ENCODE peak calls at places on chromosomes 13 and 19, in four cellular contexts. W is adrenal gland; K is CD4-positive, alpha-beta T cell; P is OCI-LY7. H is an unnamed sample.

GRCh38 chr19:21498651-21499050 is 6.8 kb upstream of the ZNF429 start:
- DNase-seq in W (no peak), K (no peak), P (no peak), H (no peak)

GRCh38 chr13:48542581-48543341 is 9.9 kb upstream of the RCBTB2 start:
- DNase-seq in W (peak), K (no peak), P (peak), H (peak)

GRCh38 chr19:18558202-18558555 is 509 bp downstream of the KXD1 start:
- DNase-seq in W (no peak), K (no peak), P (no peak), H (no peak)

GRCh38 chr13:59677966-59678814 is 485.5 kb downstream of the DIAPH3 start:
- DNase-seq in W (no peak), K (no peak), P (peak), H (no peak)

GRCh38 chr19:32966750-32967149 is 5.0 kb downstream of the CEP89 start:
- DNase-seq in W (no peak), K (no peak), P (no peak), H (no peak)

GRCh38 chr13:23558675-23559536 is 11.3 kb upstream of the TNFRSF19 start:
- DNase-seq in W (peak), K (no peak), P (no peak), H (peak)

GRCh38 chr19:13078897-13079541 is 23.6 kb downstream of the LYL1 start:
- DNase-seq in W (no peak), K (no peak), P (no peak), H (peak)

GRCh38 chr19:9782282-9782681 is 13.7 kb upstream of the ZNF846 start:
- DNase-seq in W (no peak), K (no peak), P (no peak), H (no peak)

GRCh38 chr19:4068058-4068966 is 1.6 kb upstream of the ZBTB7A start:
- DNase-seq in W (no peak), K (no peak), P (peak), H (no peak)

GRCh38 chr19:33132021-33132420 is at the start of gene WDR88:
- DNase-seq in W (no peak), K (no peak), P (no peak), H (no peak)

GRCh38 chr19:45577111-45577905 is 7.3 kb downstream of the OPA3 start:
- DNase-seq in W (peak), K (no peak), P (no peak), H (peak)

GRCh38 chr13:99813346-99814095 is 158.0 kb downstream of the ZIC5 start:
- DNase-seq in W (no peak), K (no peak), P (no peak), H (no peak)

GRCh38 chr13:50893211-50893852 is 16.3 kb upstream of the RNASEH2B start:
- DNase-seq in W (no peak), K (no peak), P (peak), H (no peak)

GRCh38 chr13:30333601-30334000 is 26.2 kb upstream of the KATNAL1 start:
- DNase-seq in W (no peak), K (no peak), P (peak), H (no peak)

GRCh38 chr19:29379257-29379986 is 146.4 kb upstream of the VSTM2B start:
- DNase-seq in W (peak), K (no peak), P (no peak), H (no peak)

GRCh38 chr13:110643324-110643723 is 28.0 kb downstream of the NAXD start:
- DNase-seq in W (peak), K (no peak), P (no peak), H (no peak)

GRCh38 chr13:39251340-39251739 is 213.1 kb downstream of the NHLRC3 start:
- DNase-seq in W (no peak), K (no peak), P (no peak), H (no peak)

GRCh38 chr13:85277753-85278152 is 521.5 kb downstream of the SLITRK6 start:
- DNase-seq in W (no peak), K (no peak), P (no peak), H (no peak)

GRCh38 chr13:86020350-86021002 is 221.3 kb upstream of the SLITRK6 start:
- DNase-seq in W (no peak), K (no peak), P (no peak), H (no peak)

GRCh38 chr19:35725216-35725861 is 7.5 kb downstream of the KMT2B start:
- DNase-seq in W (no peak), K (no peak), P (no peak), H (peak)

GRCh38 chr19:384801-385169 is 24.2 kb downstream of the C2CD4C start:
- DNase-seq in W (no peak), K (no peak), P (peak), H (no peak)

DNA sequence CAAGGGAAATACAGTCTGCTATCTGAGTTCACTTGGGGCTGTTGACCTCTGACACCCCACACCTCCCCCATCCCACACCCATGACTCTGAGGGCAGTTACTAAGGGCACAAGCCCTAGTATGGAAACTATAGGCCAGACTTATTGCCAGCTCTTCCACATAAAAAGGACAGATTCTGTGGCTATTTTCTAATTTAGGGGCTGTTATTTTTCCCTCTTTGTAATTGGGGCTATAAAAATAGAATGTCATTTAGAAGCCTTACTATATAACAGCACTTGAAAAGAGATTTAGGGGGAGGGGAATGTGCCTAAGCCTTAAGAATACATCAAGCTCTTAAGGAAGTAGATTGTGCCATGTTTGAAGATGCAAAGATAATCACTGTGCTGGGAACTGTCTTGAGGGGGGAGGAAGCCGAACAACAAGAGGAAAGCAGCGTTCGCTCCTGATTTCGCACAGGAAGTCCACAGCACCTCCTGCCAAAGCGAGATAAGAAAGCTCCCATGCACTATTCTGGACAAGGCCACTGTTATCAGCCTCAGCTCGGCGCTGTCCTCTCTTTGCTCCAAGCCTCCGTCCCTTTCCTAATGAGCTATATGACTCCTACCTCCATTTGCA is 86.6 kb downstream of the FLT1 start:
- DNase-seq in W (peak), K (no peak), P (no peak), H (no peak)
- TF ChIP-seq CTCF in W (no peak), K (no peak), P (no peak), H (no peak)

GRCh38 chr19:46622118-46622446 is 2.8 kb downstream of the PTGIR start:
- DNase-seq in W (no peak), K (no peak), P (no peak), H (no peak)
- H3K27ac ChIP-seq in W (no peak), K (no peak), P (no peak), H (no peak)

DNA sequence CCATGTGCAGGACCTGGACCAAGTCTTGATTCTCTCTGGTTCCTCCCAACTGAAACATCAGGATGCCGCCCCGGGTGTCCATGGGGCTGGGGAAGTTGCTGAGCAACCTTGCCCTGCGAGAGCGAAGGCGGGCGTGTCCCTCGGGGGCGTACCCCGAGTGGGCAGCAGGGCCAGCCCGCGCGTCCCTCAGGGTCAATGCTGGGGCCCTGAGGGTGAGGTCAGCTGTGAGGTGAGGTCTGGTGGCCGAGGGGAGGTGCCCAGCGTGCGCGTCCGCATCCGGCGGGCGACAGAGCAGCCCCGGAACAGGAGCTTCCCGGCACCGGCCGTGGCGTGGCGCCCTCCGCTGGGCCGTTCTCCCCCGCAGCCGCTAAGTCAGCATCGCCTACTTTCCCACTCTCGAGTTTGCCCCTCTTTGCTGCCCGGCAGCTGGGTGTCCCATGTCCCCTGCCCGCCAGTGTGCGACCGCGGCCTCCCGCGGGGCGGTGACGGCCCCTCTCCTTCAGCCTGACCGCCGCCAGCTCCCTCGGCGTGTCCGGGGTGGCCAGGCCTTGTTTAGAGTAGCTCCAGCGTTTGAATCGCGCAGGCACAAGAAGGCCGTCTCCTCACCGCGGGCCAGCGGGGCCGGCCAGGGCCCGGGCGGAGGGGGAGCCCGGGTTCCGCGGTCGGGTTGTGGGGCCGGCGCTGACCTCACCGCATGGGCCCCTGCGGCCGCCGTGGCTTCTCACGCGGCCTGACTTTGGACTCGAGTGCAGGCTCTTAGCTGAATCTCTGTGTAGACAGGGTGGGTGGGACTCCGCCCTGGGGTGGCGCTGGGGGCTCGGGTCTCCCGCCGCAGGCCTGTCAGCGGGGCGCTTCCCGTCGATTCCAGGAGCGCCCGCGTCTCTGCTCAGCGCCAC is 33.0 kb downstream of the GJA3 start:
- DNase-seq in W (peak), K (no peak), P (no peak), H (peak)
- TF ChIP-seq CTCF in W (peak), K (peak), P (no peak), H (peak)

GRCh38 chr19:12035220-12036172 is at the start of gene ZNF433:
- DNase-seq in W (peak), K (peak), P (peak), H (peak)
- H3K27ac ChIP-seq in W (peak), K (no peak), P (no peak), H (peak)

GRCh38 chr13:79628463-79628862 is 147.5 kb downstream of the NDFIP2 start:
- DNase-seq in W (no peak), K (no peak), P (no peak), H (no peak)

GRCh38 chr13:79625517-79625916 is 144.6 kb downstream of the NDFIP2 start:
- DNase-seq in W (no peak), K (no peak), P (no peak), H (no peak)

GRCh38 chr13:79626924-79627323 is 146.0 kb downstream of the NDFIP2 start:
- DNase-seq in W (no peak), K (no peak), P (no peak), H (no peak)

GRCh38 chr13:79637086-79637763 is 156.3 kb downstream of the NDFIP2 start:
- DNase-seq in W (peak), K (no peak), P (no peak), H (no peak)

DNA sequence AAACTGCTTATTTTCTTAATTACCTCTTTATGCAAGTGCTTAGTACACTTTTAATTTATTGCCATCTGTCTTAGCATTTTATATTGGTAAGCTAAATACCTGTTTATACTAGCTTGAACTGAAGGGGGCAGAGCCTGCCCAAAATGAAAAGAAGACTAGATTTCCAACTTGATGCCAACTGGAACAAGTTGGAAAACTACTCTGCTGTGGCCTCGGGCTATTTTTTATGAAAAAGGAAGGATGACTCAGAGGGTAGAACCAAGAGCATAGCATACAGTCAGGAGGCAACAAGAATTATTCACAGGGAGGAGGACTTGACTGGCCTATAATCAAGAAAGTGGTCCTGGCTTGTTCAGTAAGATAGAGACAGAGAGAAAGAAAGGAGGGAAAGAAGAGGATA is 150.3 kb downstream of the NDFIP2 start:
- DNase-seq in W (peak), K (no peak), P (no peak), H (no peak)
- TF ChIP-seq CTCF in W (peak), K (no peak), P (no peak), H (no peak)

GRCh38 chr19:5595745-5596144 is 26.8 kb downstream of the SAFB2 start:
- DNase-seq in W (no peak), K (no peak), P (no peak), H (no peak)
- H3K27ac ChIP-seq in W (no peak), K (no peak), P (no peak), H (no peak)

H was measured in sigmoid colon.